ENCODE peak calls at places on chromosome 21, in eight cellular contexts. J is spleen, Q is tibial nerve, P is adrenal gland, B is IMR-90, M is transverse colon, C is gastrocnemius medialis, R is body of pancreas. L is an unnamed sample.

GRCh38 chr21:44694776-44695175 is 2.2 kb upstream of the KRTAP10-12 start:
- DNase-seq in P (no peak), J (no peak), R (no peak), Q (no peak), C (no peak), B (no peak), M (no peak), L (no peak)

GRCh38 chr21:21101911-21102310 is 103.7 kb downstream of the NCAM2 start:
- DNase-seq in P (peak; percentile 56), R (no peak), Q (no peak), B (peak; percentile 85), C (no peak), J (no peak), M (no peak), L (peak; percentile 6)

GRCh38 chr21:32861871-32862270 is 90.3 kb upstream of the PAXBP1 start:
- DNase-seq in Q (no peak), B (no peak), M (no peak), C (no peak), P (no peak), R (no peak), J (no peak), L (no peak)

GRCh38 chr21:41095983-41096382 is 72.0 kb upstream of the BACE2 start:
- DNase-seq in P (peak; percentile 29), Q (no peak), M (no peak), R (no peak), J (no peak), C (no peak), B (no peak), L (no peak)

GRCh38 chr21:40837456-40837855 is 9.5 kb downstream of the DSCAM start:
- DNase-seq in R (no peak), J (no peak), M (no peak), P (no peak), B (no peak), C (no peak), Q (no peak), L (no peak)

GRCh38 chr21:35390013-35390776 is 341.1 kb upstream of the RUNX1 start:
- DNase-seq in C (no peak), P (no peak), J (no peak), M (no peak), R (peak; percentile 49), B (peak; percentile 79), Q (no peak), L (no peak)

GRCh38 chr21:35359076-35359475 is 310.0 kb upstream of the RUNX1 start:
- DNase-seq in Q (no peak), C (no peak), M (no peak), J (no peak), R (no peak), P (no peak), B (no peak), L (no peak)

GRCh38 chr21:27275294-27275927 is 308.5 kb upstream of the ADAMTS5 start:
- DNase-seq in R (no peak), M (no peak), J (no peak), B (peak; percentile 88), P (no peak), C (no peak), Q (no peak), L (no peak)

GRCh38 chr21:45056917-45057560 is 17.3 kb upstream of the ADARB1 start:
- DNase-seq in M (no peak), R (no peak), J (no peak), P (no peak), B (no peak), C (no peak), Q (no peak), L (no peak)

GRCh38 chr21:15514073-15514946 is 215.5 kb upstream of the USP25 start:
- DNase-seq in B (no peak), Q (no peak), R (no peak), J (no peak), P (no peak), C (no peak), M (peak; percentile 52), L (no peak)

GRCh38 chr21:41321211-41321907 is 4.8 kb downstream of the FAM3B start:
- DNase-seq in R (peak; percentile 39), M (no peak), P (no peak), B (no peak), J (no peak), C (no peak), Q (no peak), L (no peak)

GRCh38 chr21:34839070-34839820 is 170.5 kb downstream of the CLIC6 start:
- DNase-seq in R (no peak), M (no peak), C (no peak), Q (no peak), P (no peak), B (no peak), J (no peak), L (no peak)

GRCh38 chr21:41328660-41329300 is 12.2 kb downstream of the FAM3B start:
- DNase-seq in B (peak; percentile 35), M (no peak), R (no peak), Q (no peak), P (no peak), J (no peak), C (no peak), L (no peak)

GRCh38 chr21:35226302-35226701 is 177.2 kb upstream of the RUNX1 start:
- DNase-seq in B (peak; percentile 75), P (no peak), M (no peak), Q (no peak), C (peak; percentile 91), R (no peak), J (no peak), L (no peak)

GRCh38 chr21:26925636-26926035 is 41.3 kb downstream of the ADAMTS5 start:
- DNase-seq in J (no peak), B (no peak), C (no peak), R (no peak), Q (no peak), M (no peak), P (no peak), L (no peak)

GRCh38 chr21:44751186-44751798 is 39.9 kb upstream of the TSPEAR start:
- DNase-seq in Q (no peak), B (no peak), J (no peak), C (no peak), P (peak; percentile 8), M (no peak), R (no peak), L (no peak)

GRCh38 chr21:44067011-44067839 is 40.0 kb upstream of the PWP2 start:
- DNase-seq in J (no peak), R (no peak), M (no peak), B (no peak), C (no peak), Q (no peak), P (no peak), L (no peak)

GRCh38 chr21:15063081-15063820 is 1.5 kb downstream of the NRIP1 start:
- DNase-seq in J (no peak), B (peak; percentile 18), C (no peak), Q (no peak), P (peak; percentile 15), R (no peak), M (no peak), L (peak; percentile 42)

GRCh38 chr21:22120616-22121266 is 1122.5 kb downstream of the NCAM2 start:
- DNase-seq in R (peak; percentile 17), J (no peak), C (no peak), P (no peak), M (no peak), B (no peak), Q (no peak), L (no peak)

GRCh38 chr21:31682625-31683024 is 23.1 kb downstream of the SOD1 start:
- DNase-seq in P (no peak), J (no peak), Q (no peak), R (no peak), M (no peak), C (no peak), B (peak; percentile 52), L (no peak)

GRCh38 chr21:31686272-31686913 is 26.9 kb downstream of the SOD1 start:
- DNase-seq in B (no peak), R (no peak), M (no peak), C (no peak), P (no peak), Q (no peak), J (no peak), L (no peak)

GRCh38 chr21:31687108-31687507 is 27.6 kb downstream of the SOD1 start:
- DNase-seq in M (no peak), C (no peak), B (peak; percentile 11), Q (no peak), J (no peak), P (no peak), R (no peak), L (no peak)

GRCh38 chr21:31684918-31685317 is 25.4 kb downstream of the SOD1 start:
- DNase-seq in B (no peak), J (no peak), R (no peak), Q (no peak), C (no peak), P (no peak), M (no peak), L (no peak)

DNA sequence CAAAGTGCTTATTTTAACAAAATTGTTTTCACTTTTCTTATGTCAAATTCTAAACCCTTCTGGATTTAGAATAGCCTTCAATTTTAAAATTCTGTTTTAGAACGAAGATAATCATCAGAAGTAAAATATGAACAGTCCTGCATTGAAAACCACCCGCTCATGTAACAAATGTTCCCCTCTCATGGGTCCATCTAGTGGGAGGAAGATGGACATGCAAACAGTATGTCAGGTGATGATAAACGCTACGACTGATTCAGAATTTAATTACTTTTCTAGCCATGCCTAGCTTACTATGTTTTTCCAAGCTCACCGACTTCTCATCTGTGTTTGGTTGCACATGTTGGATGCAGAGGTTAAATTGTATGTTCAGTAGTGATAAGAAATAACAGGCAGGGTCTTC is 23.5 kb downstream of the SOD1 start:
- DNase-seq in R (no peak), P (no peak), B (no peak), Q (no peak), M (no peak), C (no peak), J (no peak), L (no peak)
- TF ChIP-seq POLR2A in R (no peak), P (no peak), B (no peak), Q (no peak), M (no peak), C (no peak), J (no peak), L (no peak)

GRCh38 chr21:31343680-31344480 is at the start of gene TIAM1:
- DNase-seq in M (peak; percentile 36), J (no peak), C (peak; percentile 35), Q (peak; percentile 52), B (peak; percentile 66), P (peak; percentile 40), R (peak; percentile 25), L (no peak)
- TF ChIP-seq POLR2A in M (no peak), J (no peak), C (peak; percentile 50), Q (peak; percentile 55), B (no peak), P (no peak), R (no peak), L (no peak)

GRCh38 chr21:37521658-37522057 is 155.1 kb downstream of the DYRK1A start:
- DNase-seq in C (no peak), B (no peak), R (no peak), M (no peak), P (no peak), J (no peak), Q (no peak), L (no peak)
- TF ChIP-seq POLR2A in C (no peak), B (no peak), R (no peak), M (no peak), P (no peak), J (no peak), Q (no peak), L (no peak)

DNA sequence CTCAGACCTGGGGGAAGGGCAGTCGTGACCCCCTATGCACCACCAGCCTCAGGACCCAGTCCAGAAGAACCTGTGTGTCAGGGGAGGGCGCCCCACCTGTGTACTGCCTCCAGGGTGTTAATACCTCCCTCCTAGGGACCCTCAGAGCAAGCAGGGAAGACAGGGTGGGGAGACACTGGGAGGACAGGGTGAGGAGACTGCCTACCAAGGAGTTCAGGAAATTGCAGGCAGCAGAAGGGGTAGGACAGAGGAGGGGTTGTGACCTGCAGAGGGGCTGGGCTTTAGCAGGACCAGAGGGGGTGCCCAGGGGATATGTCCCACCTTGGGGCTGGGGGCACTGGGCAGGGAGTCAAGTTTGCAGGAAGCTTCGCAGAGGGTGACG is 5.2 kb downstream of the C21orf58 start:
- DNase-seq in Q (no peak), M (no peak), B (no peak), J (no peak), P (no peak), R (no peak), C (no peak), L (no peak)
- TF ChIP-seq POLR2A in Q (no peak), M (no peak), B (no peak), J (no peak), P (no peak), R (no peak), C (no peak), L (no peak)